ENCODE peak calls at places on chromosomes 3 and 15, in eight cellular contexts. One of them, this sample, is unnamed.

GRCh38 chr15:26623071-26623470 is 149.8 kb downstream of the GABRB3 start:
- DNase-seq in lower leg skin: no peak
- DNase-seq in HCT116: no peak
- DNase-seq in esophagus squamous epithelium: no peak
- DNase-seq in A549: no peak
- DNase-seq in ovary: no peak
- DNase-seq in heart left ventricle: no peak
- DNase-seq in body of pancreas: no peak
- DNase-seq in this sample: no peak

GRCh38 chr3:130601662-130602061 is 84.7 kb downstream of the COL6A6 start:
- DNase-seq in lower leg skin: no peak
- DNase-seq in HCT116: no peak
- DNase-seq in esophagus squamous epithelium: no peak
- DNase-seq in A549: no peak
- DNase-seq in ovary: no peak
- DNase-seq in heart left ventricle: no peak
- DNase-seq in body of pancreas: no peak
- DNase-seq in this sample: no peak

GRCh38 chr3:179801263-179801662 is 148.4 kb downstream of the USP13 start:
- DNase-seq in lower leg skin: peak; percentile 28
- DNase-seq in HCT116: no peak
- DNase-seq in esophagus squamous epithelium: no peak
- DNase-seq in A549: no peak
- DNase-seq in ovary: no peak
- DNase-seq in heart left ventricle: no peak
- DNase-seq in body of pancreas: no peak
- DNase-seq in this sample: no peak

GRCh38 chr3:17749705-17750293 is 7.4 kb upstream of the TBC1D5 start:
- DNase-seq in lower leg skin: no peak
- DNase-seq in HCT116: no peak
- DNase-seq in esophagus squamous epithelium: no peak
- DNase-seq in A549: no peak
- DNase-seq in ovary: no peak
- DNase-seq in heart left ventricle: no peak
- DNase-seq in body of pancreas: no peak
- DNase-seq in this sample: no peak

GRCh38 chr3:119311191-119311925 is 17.2 kb downstream of the ARHGAP31 start:
- DNase-seq in lower leg skin: no peak
- DNase-seq in HCT116: no peak
- DNase-seq in esophagus squamous epithelium: no peak
- DNase-seq in A549: peak; percentile 23
- DNase-seq in ovary: no peak
- DNase-seq in heart left ventricle: no peak
- DNase-seq in body of pancreas: no peak
- DNase-seq in this sample: no peak

GRCh38 chr15:33292718-33293307 is 18.0 kb upstream of the RYR3 start:
- DNase-seq in lower leg skin: peak; percentile 30
- DNase-seq in HCT116: peak; percentile 51
- DNase-seq in esophagus squamous epithelium: no peak
- DNase-seq in A549: peak; percentile 74
- DNase-seq in ovary: peak; percentile 71
- DNase-seq in heart left ventricle: peak; percentile 26
- DNase-seq in body of pancreas: peak; percentile 56
- DNase-seq in this sample: peak; percentile 75

GRCh38 chr3:140995881-140996280 is 54.2 kb downstream of the SLC25A36 start:
- DNase-seq in lower leg skin: no peak
- DNase-seq in HCT116: no peak
- DNase-seq in esophagus squamous epithelium: no peak
- DNase-seq in A549: no peak
- DNase-seq in ovary: no peak
- DNase-seq in heart left ventricle: no peak
- DNase-seq in body of pancreas: no peak
- DNase-seq in this sample: no peak

GRCh38 chr3:126056681-126057546 is 27.0 kb downstream of the SLC41A3 start:
- DNase-seq in lower leg skin: no peak
- DNase-seq in HCT116: no peak
- DNase-seq in esophagus squamous epithelium: no peak
- DNase-seq in A549: peak; percentile 11
- DNase-seq in ovary: no peak
- DNase-seq in heart left ventricle: peak; percentile 48
- DNase-seq in body of pancreas: no peak
- DNase-seq in this sample: no peak

GRCh38 chr3:45499529-45499928 is 95.0 kb upstream of the LIMD1 start:
- DNase-seq in lower leg skin: no peak
- DNase-seq in HCT116: peak; percentile 19
- DNase-seq in esophagus squamous epithelium: no peak
- DNase-seq in A549: peak; percentile 34
- DNase-seq in ovary: no peak
- DNase-seq in heart left ventricle: no peak
- DNase-seq in body of pancreas: no peak
- DNase-seq in this sample: peak; percentile 54

DNA sequence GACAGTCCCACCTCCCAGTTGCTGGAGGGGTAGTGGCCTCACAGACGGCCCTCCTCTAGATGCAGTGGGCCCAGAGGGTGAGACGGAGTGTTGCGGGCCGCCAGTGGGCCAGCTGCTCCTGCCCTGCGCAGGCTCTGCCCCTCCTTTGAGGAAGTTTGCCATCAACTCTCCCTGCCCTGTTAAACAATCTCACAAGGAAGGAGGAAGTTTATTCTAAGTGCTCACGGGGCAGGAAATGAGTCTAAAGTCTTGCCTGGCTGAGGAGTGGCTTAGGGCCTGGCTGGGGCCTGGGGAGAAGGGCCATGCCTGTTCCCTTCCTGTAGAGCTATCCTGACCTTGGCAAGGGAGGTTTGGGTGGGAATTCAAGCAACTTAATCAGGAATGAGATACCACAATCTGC is at the start of gene FAM3D:
- DNase-seq in lower leg skin: no peak
- DNase-seq in HCT116: no peak
- DNase-seq in esophagus squamous epithelium: no peak
- DNase-seq in A549: peak; percentile 7
- DNase-seq in ovary: no peak
- DNase-seq in heart left ventricle: no peak
- DNase-seq in body of pancreas: no peak
- DNase-seq in this sample: no peak
- TF ChIP-seq POLR2A in lower leg skin: no peak
- TF ChIP-seq POLR2A in HCT116: no peak
- TF ChIP-seq POLR2A in esophagus squamous epithelium: no peak
- TF ChIP-seq POLR2A in A549: no peak
- TF ChIP-seq POLR2A in ovary: no peak
- TF ChIP-seq POLR2A in heart left ventricle: no peak
- TF ChIP-seq POLR2A in body of pancreas: no peak
- TF ChIP-seq POLR2A in this sample: no peak

DNA sequence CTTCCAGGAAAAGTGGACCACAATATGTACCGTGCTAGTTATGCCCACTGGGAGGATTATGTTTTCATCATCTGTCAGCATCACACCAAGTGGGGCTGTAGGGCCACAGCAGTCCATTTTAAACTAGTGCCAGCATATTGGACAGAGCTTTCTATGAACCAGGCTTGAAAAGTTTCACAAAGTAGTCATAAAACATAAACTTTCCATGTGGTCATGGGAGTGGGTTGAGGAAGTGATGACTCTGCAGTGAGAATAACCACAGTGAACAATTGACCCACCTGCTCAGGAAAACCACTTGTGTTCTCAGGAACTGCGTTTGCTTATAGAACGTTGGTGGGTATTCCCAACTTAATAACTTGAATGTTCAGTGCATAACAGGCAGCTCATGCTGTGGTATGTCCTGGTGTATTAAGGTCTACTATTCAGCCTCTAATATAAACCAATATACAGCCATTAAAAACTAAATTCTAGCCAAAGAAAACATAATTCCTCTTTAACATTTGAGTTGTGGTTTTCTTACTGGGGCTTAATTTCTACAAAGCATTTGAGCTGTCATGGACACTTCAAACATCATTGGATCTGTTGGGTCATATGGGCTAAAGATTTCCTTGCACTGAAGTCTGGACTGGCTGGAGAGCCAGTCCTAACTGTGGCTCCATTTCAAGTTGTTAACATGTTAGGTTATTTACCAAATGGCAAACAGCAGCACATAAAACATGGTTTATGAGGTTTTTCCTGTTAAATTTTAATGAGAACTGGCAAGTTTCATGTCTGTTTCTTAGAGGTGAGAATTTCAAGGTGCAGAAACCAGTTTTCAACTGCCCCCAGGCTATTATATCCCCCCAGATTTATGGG is 274.2 kb downstream of the OTOL1 start:
- DNase-seq in lower leg skin: no peak
- DNase-seq in HCT116: no peak
- DNase-seq in esophagus squamous epithelium: no peak
- DNase-seq in A549: no peak
- DNase-seq in ovary: no peak
- DNase-seq in heart left ventricle: no peak
- DNase-seq in body of pancreas: no peak
- DNase-seq in this sample: no peak
- TF ChIP-seq POLR2A in lower leg skin: no peak
- TF ChIP-seq POLR2A in HCT116: no peak
- TF ChIP-seq POLR2A in esophagus squamous epithelium: no peak
- TF ChIP-seq POLR2A in A549: no peak
- TF ChIP-seq POLR2A in ovary: no peak
- TF ChIP-seq POLR2A in heart left ventricle: no peak
- TF ChIP-seq POLR2A in body of pancreas: no peak
- TF ChIP-seq POLR2A in this sample: no peak

DNA sequence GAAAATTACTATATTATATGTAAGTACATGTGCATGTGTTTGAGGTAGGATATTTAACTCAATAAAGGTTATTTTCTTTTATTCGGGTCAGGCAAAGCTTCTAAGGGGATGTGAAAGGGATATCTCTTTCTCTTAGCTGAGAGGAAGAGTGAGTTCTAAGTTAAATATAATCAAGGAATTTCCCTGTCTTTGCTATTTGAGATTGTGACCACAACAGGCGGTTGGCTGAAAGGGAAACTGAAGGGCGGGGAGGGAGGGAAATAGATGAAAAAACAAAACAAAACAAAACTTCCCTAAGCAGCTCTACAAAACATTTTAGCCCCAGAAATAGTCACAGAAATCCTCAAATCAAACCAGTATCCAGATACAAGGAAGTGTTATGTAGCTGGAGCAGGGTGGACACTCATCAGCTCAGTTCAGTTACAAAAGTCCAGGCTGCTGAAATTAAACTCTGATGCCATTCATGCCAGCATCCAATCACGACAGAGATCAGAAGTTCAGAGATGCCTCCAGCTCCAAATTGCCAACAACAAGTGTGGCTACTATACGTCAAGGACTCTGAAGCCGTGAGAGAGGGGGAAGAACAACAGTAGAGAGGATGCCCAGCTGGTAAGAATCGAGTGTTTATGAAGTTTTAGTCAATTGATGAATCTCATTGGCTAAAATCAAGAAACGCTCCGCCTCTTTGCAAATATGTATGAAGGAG is 369 bp upstream of the TP63 start:
- DNase-seq in lower leg skin: no peak
- DNase-seq in HCT116: no peak
- DNase-seq in esophagus squamous epithelium: no peak
- DNase-seq in A549: peak; percentile 88
- DNase-seq in ovary: no peak
- DNase-seq in heart left ventricle: no peak
- DNase-seq in body of pancreas: no peak
- DNase-seq in this sample: no peak
- TF ChIP-seq POLR2A in lower leg skin: no peak
- TF ChIP-seq POLR2A in HCT116: no peak
- TF ChIP-seq POLR2A in esophagus squamous epithelium: no peak
- TF ChIP-seq POLR2A in A549: no peak
- TF ChIP-seq POLR2A in ovary: no peak
- TF ChIP-seq POLR2A in heart left ventricle: no peak
- TF ChIP-seq POLR2A in body of pancreas: no peak
- TF ChIP-seq POLR2A in this sample: no peak

DNA sequence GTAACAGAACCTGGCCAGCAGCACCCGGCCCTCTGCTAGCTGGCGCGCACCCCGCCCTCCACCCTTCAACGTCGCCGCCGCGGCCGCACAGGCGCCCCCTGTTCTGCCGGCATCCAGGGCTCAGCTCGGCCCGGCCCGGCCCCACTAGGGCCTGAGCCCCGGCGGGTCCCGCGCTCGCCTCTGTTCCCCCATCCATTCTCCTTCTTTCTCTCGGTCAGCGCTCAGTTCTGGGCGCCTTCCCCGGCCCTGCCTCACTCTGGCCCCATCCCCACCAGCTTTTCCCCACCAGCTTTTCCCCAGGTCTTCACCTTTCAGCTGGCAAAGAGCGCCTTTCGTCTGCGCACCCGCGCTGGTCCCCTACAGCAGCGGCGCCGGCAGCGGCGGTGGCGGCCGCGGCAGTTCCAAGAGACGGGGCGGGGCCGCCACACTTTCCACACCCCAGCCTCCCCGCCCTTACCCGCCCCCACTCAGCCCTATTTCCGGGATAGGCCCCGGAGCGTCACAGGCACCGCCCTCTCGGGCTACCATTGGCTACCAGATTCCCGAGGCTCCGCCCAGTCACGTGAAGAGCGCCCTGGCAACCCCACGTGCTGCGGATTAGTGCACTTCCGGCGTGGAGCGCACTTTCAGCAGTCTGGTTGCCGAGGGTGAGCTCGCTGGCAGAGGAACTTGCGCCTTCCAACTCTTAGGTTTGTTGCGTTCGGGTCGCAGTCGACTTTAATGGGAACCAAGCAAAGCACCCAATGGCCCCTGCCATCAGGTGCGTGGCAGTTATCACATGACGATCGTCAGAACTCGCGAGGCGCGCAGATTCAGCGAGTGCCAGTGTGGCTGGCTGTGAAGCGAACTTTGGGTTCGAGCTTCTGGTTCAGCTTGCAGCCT is at the start of gene EIF5A2:
- DNase-seq in lower leg skin: peak; percentile 94
- DNase-seq in HCT116: peak; percentile 91
- DNase-seq in esophagus squamous epithelium: peak; percentile 62
- DNase-seq in A549: peak; percentile 93
- DNase-seq in ovary: peak; percentile 96
- DNase-seq in heart left ventricle: peak; percentile 95
- DNase-seq in body of pancreas: peak; percentile 96
- DNase-seq in this sample: peak; percentile 95
- TF ChIP-seq POLR2A in lower leg skin: no peak
- TF ChIP-seq POLR2A in HCT116: no peak
- TF ChIP-seq POLR2A in esophagus squamous epithelium: no peak
- TF ChIP-seq POLR2A in A549: peak; percentile 51
- TF ChIP-seq POLR2A in ovary: peak; percentile 9
- TF ChIP-seq POLR2A in heart left ventricle: no peak
- TF ChIP-seq POLR2A in body of pancreas: peak; percentile 60
- TF ChIP-seq POLR2A in this sample: peak; percentile 79

This sample was measured in erythroblast.